ENCODE peak calls at places on chromosomes 3 and 15, in seven cellular contexts. One of them, this sample, is unnamed.

GRCh38 chr3:100407977-100408532 is 6.7 kb downstream of the LNP1 start:
- DNase-seq in cardiac muscle cell: no peak
- DNase-seq in CD4-positive, alpha-beta T cell: no peak
- DNase-seq in choroid plexus epithelial cell: no peak
- DNase-seq in bronchial epithelial cell: no peak
- DNase-seq in coronary artery: no peak
- DNase-seq in esophagus squamous epithelium: no peak
- DNase-seq in this sample: no peak

GRCh38 chr3:25573386-25574171 is 91.1 kb downstream of the TOP2B start:
- DNase-seq in coronary artery: no peak
- DNase-seq in esophagus squamous epithelium: no peak
- DNase-seq in cardiac muscle cell: no peak
- DNase-seq in bronchial epithelial cell: no peak
- DNase-seq in CD4-positive, alpha-beta T cell: no peak
- DNase-seq in choroid plexus epithelial cell: peak
- DNase-seq in this sample: no peak

GRCh38 chr15:100809587-100809986 is 70.0 kb upstream of the ALDH1A3 start:
- DNase-seq in CD4-positive, alpha-beta T cell: no peak
- DNase-seq in coronary artery: no peak
- DNase-seq in esophagus squamous epithelium: no peak
- DNase-seq in bronchial epithelial cell: no peak
- DNase-seq in cardiac muscle cell: no peak
- DNase-seq in choroid plexus epithelial cell: no peak
- DNase-seq in this sample: no peak

GRCh38 chr15:68819451-68820204 is 1.1 kb downstream of the ANP32A start:
- DNase-seq in esophagus squamous epithelium: no peak
- DNase-seq in CD4-positive, alpha-beta T cell: peak
- DNase-seq in choroid plexus epithelial cell: peak
- DNase-seq in bronchial epithelial cell: no peak
- DNase-seq in cardiac muscle cell: peak
- DNase-seq in coronary artery: no peak
- DNase-seq in this sample: no peak

GRCh38 chr3:117439812-117440211 is 730.2 kb downstream of the TUSC7 start:
- DNase-seq in CD4-positive, alpha-beta T cell: no peak
- DNase-seq in cardiac muscle cell: peak
- DNase-seq in choroid plexus epithelial cell: peak
- DNase-seq in bronchial epithelial cell: peak
- DNase-seq in esophagus squamous epithelium: no peak
- DNase-seq in coronary artery: no peak
- DNase-seq in this sample: no peak

GRCh38 chr3:140249188-140249587 is 314.2 kb downstream of the CLSTN2 start:
- DNase-seq in cardiac muscle cell: no peak
- DNase-seq in bronchial epithelial cell: no peak
- DNase-seq in CD4-positive, alpha-beta T cell: no peak
- DNase-seq in choroid plexus epithelial cell: no peak
- DNase-seq in esophagus squamous epithelium: no peak
- DNase-seq in coronary artery: no peak
- DNase-seq in this sample: no peak

GRCh38 chr3:45082139-45082538 is 56.0 kb downstream of the CLEC3B start:
- DNase-seq in coronary artery: no peak
- DNase-seq in esophagus squamous epithelium: no peak
- DNase-seq in bronchial epithelial cell: no peak
- DNase-seq in CD4-positive, alpha-beta T cell: no peak
- DNase-seq in choroid plexus epithelial cell: peak
- DNase-seq in cardiac muscle cell: peak
- DNase-seq in this sample: no peak

GRCh38 chr3:194139085-194139976 is 3.4 kb downstream of the HES1 start:
- DNase-seq in cardiac muscle cell: peak
- DNase-seq in coronary artery: no peak
- DNase-seq in choroid plexus epithelial cell: peak
- DNase-seq in bronchial epithelial cell: peak
- DNase-seq in esophagus squamous epithelium: no peak
- DNase-seq in CD4-positive, alpha-beta T cell: no peak
- DNase-seq in this sample: no peak

GRCh38 chr3:13012228-13012691 is 61.0 kb downstream of the IQSEC1 start:
- DNase-seq in esophagus squamous epithelium: no peak
- DNase-seq in coronary artery: no peak
- DNase-seq in bronchial epithelial cell: no peak
- DNase-seq in choroid plexus epithelial cell: no peak
- DNase-seq in CD4-positive, alpha-beta T cell: no peak
- DNase-seq in cardiac muscle cell: peak
- DNase-seq in this sample: peak

GRCh38 chr3:149356630-149357029 is 20.8 kb downstream of the TM4SF1 start:
- DNase-seq in esophagus squamous epithelium: no peak
- DNase-seq in cardiac muscle cell: no peak
- DNase-seq in CD4-positive, alpha-beta T cell: no peak
- DNase-seq in coronary artery: no peak
- DNase-seq in choroid plexus epithelial cell: no peak
- DNase-seq in bronchial epithelial cell: no peak
- DNase-seq in this sample: no peak

GRCh38 chr15:40291088-40291574 is 8.3 kb upstream of the ANKRD63 start:
- DNase-seq in bronchial epithelial cell: peak
- DNase-seq in esophagus squamous epithelium: no peak
- DNase-seq in coronary artery: no peak
- DNase-seq in CD4-positive, alpha-beta T cell: no peak
- DNase-seq in choroid plexus epithelial cell: peak
- DNase-seq in cardiac muscle cell: peak
- DNase-seq in this sample: no peak

GRCh38 chr15:35243758-35244157 is 158.7 kb upstream of the NANOGP8 start:
- DNase-seq in CD4-positive, alpha-beta T cell: no peak
- DNase-seq in bronchial epithelial cell: peak
- DNase-seq in choroid plexus epithelial cell: peak
- DNase-seq in coronary artery: no peak
- DNase-seq in esophagus squamous epithelium: no peak
- DNase-seq in cardiac muscle cell: no peak
- DNase-seq in this sample: no peak

GRCh38 chr15:58228708-58229107 is 90.5 kb downstream of the AQP9 start:
- DNase-seq in cardiac muscle cell: peak
- DNase-seq in coronary artery: no peak
- DNase-seq in CD4-positive, alpha-beta T cell: no peak
- DNase-seq in choroid plexus epithelial cell: peak
- DNase-seq in esophagus squamous epithelium: no peak
- DNase-seq in bronchial epithelial cell: no peak
- DNase-seq in this sample: no peak

GRCh38 chr3:62604301-62604700 is 231.0 kb upstream of the FEZF2 start:
- DNase-seq in choroid plexus epithelial cell: peak
- DNase-seq in cardiac muscle cell: peak
- DNase-seq in esophagus squamous epithelium: no peak
- DNase-seq in CD4-positive, alpha-beta T cell: no peak
- DNase-seq in bronchial epithelial cell: peak
- DNase-seq in coronary artery: no peak
- DNase-seq in this sample: no peak

GRCh38 chr3:139541156-139541897 is 1.8 kb upstream of the RBP1 start:
- DNase-seq in choroid plexus epithelial cell: no peak
- DNase-seq in bronchial epithelial cell: no peak
- DNase-seq in coronary artery: no peak
- DNase-seq in cardiac muscle cell: no peak
- DNase-seq in esophagus squamous epithelium: no peak
- DNase-seq in CD4-positive, alpha-beta T cell: no peak
- DNase-seq in this sample: no peak

GRCh38 chr15:58467722-58468436 is 36.1 kb downstream of the LIPC start:
- DNase-seq in esophagus squamous epithelium: no peak
- DNase-seq in choroid plexus epithelial cell: peak
- DNase-seq in CD4-positive, alpha-beta T cell: no peak
- DNase-seq in coronary artery: no peak
- DNase-seq in bronchial epithelial cell: peak
- DNase-seq in cardiac muscle cell: no peak
- DNase-seq in this sample: no peak

GRCh38 chr3:15099364-15100098 is 583 bp upstream of the RBSN start:
- DNase-seq in esophagus squamous epithelium: no peak
- DNase-seq in CD4-positive, alpha-beta T cell: no peak
- DNase-seq in bronchial epithelial cell: no peak
- DNase-seq in cardiac muscle cell: no peak
- DNase-seq in coronary artery: no peak
- DNase-seq in choroid plexus epithelial cell: no peak
- DNase-seq in this sample: no peak

GRCh38 chr3:15096026-15096425 is 2.9 kb downstream of the RBSN start:
- DNase-seq in cardiac muscle cell: no peak
- DNase-seq in coronary artery: no peak
- DNase-seq in choroid plexus epithelial cell: no peak
- DNase-seq in CD4-positive, alpha-beta T cell: no peak
- DNase-seq in bronchial epithelial cell: no peak
- DNase-seq in esophagus squamous epithelium: no peak
- DNase-seq in this sample: no peak

GRCh38 chr3:15097889-15098288 is 1.1 kb downstream of the RBSN start:
- DNase-seq in bronchial epithelial cell: peak
- DNase-seq in choroid plexus epithelial cell: peak
- DNase-seq in coronary artery: no peak
- DNase-seq in cardiac muscle cell: no peak
- DNase-seq in esophagus squamous epithelium: no peak
- DNase-seq in CD4-positive, alpha-beta T cell: no peak
- DNase-seq in this sample: no peak

GRCh38 chr3:15102256-15102655 is 3.3 kb upstream of the RBSN start:
- DNase-seq in esophagus squamous epithelium: no peak
- DNase-seq in choroid plexus epithelial cell: no peak
- DNase-seq in cardiac muscle cell: no peak
- DNase-seq in bronchial epithelial cell: no peak
- DNase-seq in CD4-positive, alpha-beta T cell: no peak
- DNase-seq in coronary artery: peak
- DNase-seq in this sample: no peak

DNA sequence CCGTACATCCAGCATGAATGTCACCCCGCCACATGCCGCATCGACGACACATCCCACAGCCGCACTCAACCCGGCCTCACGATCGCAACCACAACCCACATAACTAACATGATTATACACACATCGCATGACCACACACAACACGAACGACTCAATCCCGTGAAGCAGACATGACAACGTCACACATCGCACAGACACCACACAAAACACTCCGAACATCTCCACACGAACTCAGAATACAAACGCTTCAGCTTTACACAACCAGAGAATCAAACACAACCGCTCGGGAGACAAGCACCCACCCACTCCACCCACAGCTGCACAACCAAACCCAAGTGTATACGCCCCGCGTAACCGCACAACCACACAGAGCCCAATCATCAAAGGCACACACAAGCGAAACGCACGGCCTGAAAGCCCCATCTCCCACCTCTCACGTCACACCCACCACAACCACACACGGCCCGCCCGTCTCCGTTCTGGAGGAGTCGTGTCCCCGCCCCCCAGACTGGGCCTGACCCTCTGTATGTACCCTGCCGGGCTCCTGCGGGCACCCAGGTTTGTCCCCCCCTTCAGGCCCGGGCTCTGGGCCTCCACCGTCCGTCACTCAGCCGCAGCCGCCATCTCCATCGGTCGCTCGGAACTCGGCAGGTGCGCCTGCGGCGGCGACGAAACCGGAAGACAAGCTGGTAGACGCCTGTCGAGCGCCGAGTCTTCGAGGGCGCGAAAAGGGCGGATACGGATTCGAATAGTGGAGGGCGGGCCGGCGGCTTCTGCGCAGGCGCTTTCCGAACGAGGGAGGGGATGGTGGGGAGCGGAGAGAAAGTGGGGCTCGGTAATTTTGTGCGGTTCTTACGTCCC is at the start of gene RBSN:
- DNase-seq in esophagus squamous epithelium: peak
- DNase-seq in bronchial epithelial cell: peak
- DNase-seq in cardiac muscle cell: peak
- DNase-seq in coronary artery: peak
- DNase-seq in CD4-positive, alpha-beta T cell: peak
- DNase-seq in choroid plexus epithelial cell: peak
- DNase-seq in this sample: peak
- TF ChIP-seq CTCF in esophagus squamous epithelium: no peak
- TF ChIP-seq CTCF in bronchial epithelial cell: no peak
- TF ChIP-seq CTCF in cardiac muscle cell: no peak
- TF ChIP-seq CTCF in coronary artery: no peak
- TF ChIP-seq CTCF in CD4-positive, alpha-beta T cell: no peak
- TF ChIP-seq CTCF in choroid plexus epithelial cell: peak
- TF ChIP-seq CTCF in this sample: no peak

GRCh38 chr3:169939751-169940150 is 26.9 kb upstream of the SEC62 start:
- DNase-seq in coronary artery: no peak
- DNase-seq in bronchial epithelial cell: no peak
- DNase-seq in esophagus squamous epithelium: no peak
- DNase-seq in CD4-positive, alpha-beta T cell: no peak
- DNase-seq in choroid plexus epithelial cell: no peak
- DNase-seq in cardiac muscle cell: no peak
- DNase-seq in this sample: no peak

GRCh38 chr3:169940486-169941181 is 26.0 kb upstream of the SEC62 start:
- DNase-seq in esophagus squamous epithelium: no peak
- DNase-seq in cardiac muscle cell: no peak
- DNase-seq in CD4-positive, alpha-beta T cell: no peak
- DNase-seq in bronchial epithelial cell: no peak
- DNase-seq in choroid plexus epithelial cell: no peak
- DNase-seq in coronary artery: no peak
- DNase-seq in this sample: no peak

GRCh38 chr3:169945313-169945712 is 21.3 kb upstream of the SEC62 start:
- DNase-seq in esophagus squamous epithelium: peak
- DNase-seq in bronchial epithelial cell: no peak
- DNase-seq in coronary artery: no peak
- DNase-seq in CD4-positive, alpha-beta T cell: no peak
- DNase-seq in choroid plexus epithelial cell: peak
- DNase-seq in cardiac muscle cell: peak
- DNase-seq in this sample: peak

GRCh38 chr3:169939320-169939719 is 27.3 kb upstream of the SEC62 start:
- DNase-seq in CD4-positive, alpha-beta T cell: no peak
- DNase-seq in cardiac muscle cell: no peak
- DNase-seq in bronchial epithelial cell: no peak
- DNase-seq in coronary artery: no peak
- DNase-seq in choroid plexus epithelial cell: no peak
- DNase-seq in esophagus squamous epithelium: no peak
- DNase-seq in this sample: no peak
- TF ChIP-seq CTCF in CD4-positive, alpha-beta T cell: no peak
- TF ChIP-seq CTCF in cardiac muscle cell: no peak
- TF ChIP-seq CTCF in bronchial epithelial cell: no peak
- TF ChIP-seq CTCF in coronary artery: no peak
- TF ChIP-seq CTCF in choroid plexus epithelial cell: no peak
- TF ChIP-seq CTCF in esophagus squamous epithelium: no peak
- TF ChIP-seq CTCF in this sample: no peak

GRCh38 chr3:89395441-89395840 is 288.0 kb downstream of the EPHA3 start:
- DNase-seq in cardiac muscle cell: no peak
- DNase-seq in choroid plexus epithelial cell: no peak
- DNase-seq in CD4-positive, alpha-beta T cell: no peak
- DNase-seq in esophagus squamous epithelium: no peak
- DNase-seq in bronchial epithelial cell: no peak
- DNase-seq in coronary artery: no peak
- DNase-seq in this sample: no peak

DNA sequence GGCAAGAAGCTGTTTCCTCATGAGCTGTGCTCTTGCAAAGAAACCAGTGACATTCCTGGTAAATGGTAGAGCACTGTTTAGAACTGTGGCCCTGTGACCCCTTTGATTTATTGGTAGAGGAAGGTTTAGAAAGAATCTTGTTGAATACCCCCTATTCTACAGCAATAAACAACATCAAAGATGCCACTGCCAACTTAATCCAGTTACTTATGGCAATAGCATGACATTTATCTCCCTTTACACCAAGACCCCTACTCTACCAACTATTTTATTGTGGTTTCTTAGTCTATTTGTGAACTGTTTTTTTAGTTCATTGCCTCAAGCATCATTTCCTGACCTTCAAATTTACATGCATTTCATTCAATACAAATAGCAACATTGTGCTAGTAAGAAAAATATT is 288.6 kb downstream of the EPHA3 start:
- DNase-seq in choroid plexus epithelial cell: no peak
- DNase-seq in esophagus squamous epithelium: no peak
- DNase-seq in bronchial epithelial cell: no peak
- DNase-seq in cardiac muscle cell: no peak
- DNase-seq in CD4-positive, alpha-beta T cell: no peak
- DNase-seq in coronary artery: no peak
- DNase-seq in this sample: no peak
- TF ChIP-seq CTCF in choroid plexus epithelial cell: no peak
- TF ChIP-seq CTCF in esophagus squamous epithelium: no peak
- TF ChIP-seq CTCF in bronchial epithelial cell: no peak
- TF ChIP-seq CTCF in cardiac muscle cell: no peak
- TF ChIP-seq CTCF in CD4-positive, alpha-beta T cell: no peak
- TF ChIP-seq CTCF in coronary artery: no peak
- TF ChIP-seq CTCF in this sample: no peak

GRCh38 chr15:60591491-60592385 is 112.8 kb upstream of the ICE2 start:
- DNase-seq in coronary artery: peak
- DNase-seq in cardiac muscle cell: peak
- DNase-seq in choroid plexus epithelial cell: no peak
- DNase-seq in bronchial epithelial cell: no peak
- DNase-seq in esophagus squamous epithelium: no peak
- DNase-seq in CD4-positive, alpha-beta T cell: peak
- DNase-seq in this sample: no peak
- TF ChIP-seq CTCF in coronary artery: no peak
- TF ChIP-seq CTCF in cardiac muscle cell: no peak
- TF ChIP-seq CTCF in choroid plexus epithelial cell: no peak
- TF ChIP-seq CTCF in bronchial epithelial cell: no peak
- TF ChIP-seq CTCF in esophagus squamous epithelium: no peak
- TF ChIP-seq CTCF in CD4-positive, alpha-beta T cell: peak
- TF ChIP-seq CTCF in this sample: no peak

This sample was measured in CD14-positive monocyte.